ENCODE peak calls at places on chromosome 3, in four cellular contexts. Y is right atrium auricular region, X is tibial artery, C is cardiac muscle cell. I is an unnamed sample.

GRCh38 chr3:95901948-95902347 is 912.4 kb upstream of the EPHA6 start:
- DNase-seq in Y (no peak), X (no peak), C (no peak), I (no peak)

GRCh38 chr3:111712294-111713180 is 117.4 kb upstream of the ZBED2 start:
- DNase-seq in Y (no peak), X (no peak), C (no peak), I (no peak)

GRCh38 chr3:36796896-36797295 is 32.5 kb upstream of the DCLK3 start:
- DNase-seq in Y (no peak), X (no peak), C (peak), I (peak)

GRCh38 chr3:18712713-18713575 is 287.8 kb upstream of the SATB1 start:
- DNase-seq in Y (no peak), X (no peak), C (no peak), I (no peak)

GRCh38 chr3:160098261-160098908 is 109.8 kb downstream of the IL12A start:
- DNase-seq in Y (no peak), X (no peak), C (peak), I (peak)

GRCh38 chr3:23288286-23288685 is 85.2 kb downstream of the UBE2E2 start:
- DNase-seq in Y (no peak), X (no peak), C (peak), I (peak)

GRCh38 chr3:39211332-39212130 is 19.1 kb upstream of the XIRP1 start:
- DNase-seq in Y (no peak), X (no peak), C (no peak), I (no peak)

GRCh38 chr3:156675744-156676466 is 1.5 kb downstream of the TIPARP start:
- DNase-seq in Y (peak), X (peak), C (peak), I (peak)

GRCh38 chr3:31832576-31832975 is 148.5 kb downstream of the OSBPL10 start:
- DNase-seq in Y (no peak), X (no peak), C (no peak), I (no peak)

GRCh38 chr3:49787536-49787935 is 1.2 kb upstream of the IP6K1 start:
- DNase-seq in Y (no peak), X (no peak), C (no peak), I (no peak)

GRCh38 chr3:127574880-127575878 is 15.4 kb downstream of the TPRA1 start:
- DNase-seq in Y (peak), X (peak), C (peak), I (peak)

GRCh38 chr3:105232536-105232935 is 134.2 kb upstream of the ALCAM start:
- DNase-seq in Y (no peak), X (no peak), C (peak), I (peak)

GRCh38 chr3:146195605-146196004 is 34.6 kb upstream of the PLOD2 start:
- DNase-seq in Y (no peak), X (no peak), C (no peak), I (no peak)

GRCh38 chr3:50264964-50265485 is 3.9 kb upstream of the SEMA3B start:
- DNase-seq in Y (no peak), X (no peak), C (no peak), I (no peak)

GRCh38 chr3:125150525-125151436 is 61.8 kb downstream of the SLC12A8 start:
- DNase-seq in Y (no peak), X (no peak), C (peak), I (peak)

GRCh38 chr3:168624195-168624594 is 528.5 kb upstream of the GOLIM4 start:
- DNase-seq in Y (no peak), X (no peak), C (no peak), I (no peak)

GRCh38 chr3:30368978-30369377 is 237.4 kb upstream of the TGFBR2 start:
- DNase-seq in Y (no peak), X (no peak), C (peak), I (peak)

GRCh38 chr3:141845407-141846049 is 30.9 kb upstream of the ATP1B3 start:
- DNase-seq in Y (no peak), X (no peak), C (no peak), I (no peak)

GRCh38 chr3:124512881-124513609 is 217.2 kb upstream of the UMPS start:
- DNase-seq in Y (no peak), X (no peak), C (no peak), I (no peak)

GRCh38 chr3:192422321-192422997 is 304.9 kb downstream of the FGF12 start:
- DNase-seq in Y (no peak), X (no peak), C (peak), I (peak)

GRCh38 chr3:57176045-57176444 is 10.9 kb upstream of the IL17RD start:
- DNase-seq in Y (no peak), X (no peak), C (no peak), I (no peak)

GRCh38 chr3:128794788-128795649 is 69.0 kb downstream of the RAB7A start:
- DNase-seq in Y (peak), X (peak), C (peak), I (peak)

DNA sequence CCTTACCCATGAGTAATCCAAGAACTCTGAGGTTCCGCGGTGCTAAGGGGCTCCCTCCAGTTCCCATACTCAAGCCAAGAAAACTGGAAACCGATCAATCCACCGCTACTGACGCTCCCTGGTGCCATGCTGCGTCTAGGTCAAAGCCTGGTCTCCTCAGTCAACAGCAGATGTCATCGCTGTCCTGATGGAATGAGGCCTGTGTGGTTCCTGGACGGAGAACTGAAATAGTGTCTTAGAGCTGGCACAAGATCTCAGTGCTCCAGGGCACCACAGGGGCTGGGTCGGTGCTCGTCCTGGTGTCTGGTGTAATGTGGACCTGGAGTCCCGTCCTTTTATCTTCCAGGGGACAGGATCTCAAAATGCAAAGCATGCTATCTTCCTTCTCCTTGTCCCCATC is 373.9 kb upstream of the CFAP20DC start:
- DNase-seq in Y (no peak), X (no peak), C (no peak), I (no peak)
- H3K4me3 ChIP-seq in Y (no peak), X (no peak), C (no peak), I (no peak)

DNA sequence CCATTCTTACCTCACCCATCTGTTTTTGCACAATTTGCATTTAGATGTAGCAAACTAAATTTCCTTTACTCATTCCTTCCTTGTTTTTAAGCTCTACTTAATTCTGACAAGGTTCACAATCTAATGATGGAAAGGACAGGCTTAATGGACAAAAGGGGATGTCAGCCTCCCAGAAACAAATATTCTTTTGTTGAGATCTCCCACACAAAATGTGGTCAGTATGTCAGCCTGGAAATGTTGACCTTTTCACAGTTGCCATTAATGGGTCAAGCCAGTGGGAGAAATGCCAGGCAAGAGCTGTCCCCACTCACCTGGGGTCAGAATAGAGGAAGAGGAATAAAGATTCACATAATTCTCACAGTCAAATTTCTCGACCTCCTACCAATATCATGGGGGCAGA is 27.0 kb downstream of the WWTR1 start:
- DNase-seq in Y (no peak), X (no peak), C (no peak), I (no peak)
- H3K4me3 ChIP-seq in Y (no peak), X (no peak), C (no peak), I (no peak)

GRCh38 chr3:149639093-149639486 is 18.7 kb downstream of the WWTR1 start:
- DNase-seq in Y (no peak), X (no peak), C (no peak), I (no peak)
- H3K4me3 ChIP-seq in Y (peak), X (peak), C (no peak), I (peak)

GRCh38 chr3:180656406-180656805 is 22.9 kb downstream of the CCDC39 start:
- DNase-seq in Y (no peak), X (no peak), C (no peak), I (no peak)
- H3K4me3 ChIP-seq in Y (no peak), X (no peak), C (no peak), I (no peak)

GRCh38 chr3:108473711-108474110 is 36.7 kb downstream of the MYH15 start:
- DNase-seq in Y (no peak), X (no peak), C (no peak), I (no peak)

GRCh38 chr3:108469126-108469525 is 41.3 kb downstream of the MYH15 start:
- DNase-seq in Y (no peak), X (no peak), C (no peak), I (no peak)

GRCh38 chr3:108474581-108474980 is 35.8 kb downstream of the MYH15 start:
- DNase-seq in Y (no peak), X (no peak), C (no peak), I (no peak)

GRCh38 chr3:108471346-108471935 is 39.0 kb downstream of the MYH15 start:
- DNase-seq in Y (no peak), X (no peak), C (peak), I (peak)

DNA sequence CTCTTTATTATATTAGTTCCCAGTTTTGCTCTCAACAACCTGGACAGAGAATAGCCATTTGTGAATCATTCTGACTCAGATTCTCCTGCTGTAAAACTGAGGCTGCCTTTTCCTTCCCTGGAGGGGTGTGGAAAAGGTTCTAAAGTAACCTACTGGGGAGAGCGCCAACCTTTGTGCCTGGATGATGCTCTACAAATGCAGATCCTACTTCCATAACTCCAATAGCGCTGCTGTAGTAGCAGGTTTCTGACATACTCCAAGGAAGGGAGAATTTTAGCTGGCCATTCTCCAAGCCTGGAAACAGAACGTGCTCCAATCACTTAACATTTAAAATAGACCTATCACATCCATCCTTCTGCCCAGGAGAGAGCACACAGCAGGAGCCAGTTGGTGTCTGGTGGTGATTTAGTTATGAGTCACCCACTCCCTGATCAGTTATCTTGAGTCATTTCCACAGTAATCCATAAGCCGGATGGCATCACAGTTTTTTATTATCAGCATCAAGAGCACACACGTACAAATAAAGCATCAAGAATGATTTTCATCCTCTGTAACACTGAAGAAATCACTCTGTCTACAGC is 38.3 kb downstream of the MYH15 start:
- DNase-seq in Y (no peak), X (no peak), C (peak), I (peak)
- H3K4me3 ChIP-seq in Y (no peak), X (no peak), C (no peak), I (no peak)

GRCh38 chr3:196080517-196080841 is 1.4 kb downstream of the TFRC start:
- DNase-seq in Y (no peak), X (no peak), C (no peak), I (no peak)
- H3K4me3 ChIP-seq in Y (peak), X (peak), C (peak), I (peak)

GRCh38 chr3:194139085-194139976 is 3.4 kb downstream of the HES1 start:
- DNase-seq in Y (no peak), X (peak), C (peak), I (peak)

GRCh38 chr3:194138732-194139084 is 2.8 kb downstream of the HES1 start:
- DNase-seq in Y (no peak), X (no peak), C (peak), I (no peak)

GRCh38 chr3:194141415-194142155 is 5.6 kb downstream of the HES1 start:
- DNase-seq in Y (peak), X (peak), C (peak), I (peak)

GRCh38 chr3:194140520-194141414 is 4.8 kb downstream of the HES1 start:
- DNase-seq in Y (no peak), X (peak), C (peak), I (peak)

GRCh38 chr3:194139977-194140351 is 4.0 kb downstream of the HES1 start:
- DNase-seq in Y (no peak), X (no peak), C (no peak), I (peak)
- H3K4me3 ChIP-seq in Y (no peak), X (no peak), C (no peak), I (no peak)